ENCODE peak calls at places on chromosomes 11 and 22, in six cellular contexts. L, K, J, G, M and E are unnamed samples.
A peak's percentile ranks its signal among the peaks of the same experiment; 100 is the strongest.

GRCh38 chr11:47979378-47980092 is 824 bp upstream of the PTPRJ start:
- DNase-seq in J (no peak), G (no peak), M (no peak), K (no peak), L (no peak), E (no peak)

GRCh38 chr11:1351278-1351937 is 38.3 kb upstream of the BRSK2 start:
- DNase-seq in K (no peak), M (peak; percentile 61), G (no peak), L (no peak), J (no peak), E (peak; percentile 24)

GRCh38 chr22:24466831-24467249 is 28.3 kb upstream of the UPB1 start:
- DNase-seq in M (no peak), J (no peak), L (no peak), G (no peak), K (no peak), E (no peak)

GRCh38 chr11:20962581-20962980 is 293.2 kb downstream of the NELL1 start:
- DNase-seq in M (no peak), J (no peak), K (no peak), G (no peak), L (no peak), E (no peak)

GRCh38 chr11:19467904-19468303 is 227.2 kb upstream of the E2F8 start:
- DNase-seq in J (no peak), L (no peak), K (no peak), M (no peak), G (no peak), E (no peak)

GRCh38 chr22:35604671-35605457 is 12.3 kb downstream of the MB start:
- DNase-seq in G (no peak), L (no peak), J (no peak), K (no peak), M (no peak), E (peak; percentile 55)

GRCh38 chr11:45021692-45022130 is 71.0 kb upstream of the TP53I11 start:
- DNase-seq in L (no peak), G (peak; percentile 76), M (no peak), K (peak; percentile 56), J (no peak), E (no peak)

GRCh38 chr11:66443602-66444001 is 5.0 kb upstream of the MRPL11 start:
- DNase-seq in L (no peak), J (no peak), M (no peak), G (no peak), K (no peak), E (no peak)

GRCh38 chr22:44663256-44663999 is 38.6 kb upstream of the PRR5 start:
- DNase-seq in G (no peak), M (no peak), J (no peak), L (no peak), K (no peak), E (no peak)

GRCh38 chr11:61542024-61542461 is 33.5 kb downstream of the LRRC10B start:
- DNase-seq in K (no peak), G (no peak), M (no peak), L (no peak), J (no peak), E (no peak)

GRCh38 chr11:25596701-25597100 is 735.2 kb upstream of the ANO3 start:
- DNase-seq in G (no peak), J (no peak), K (no peak), M (no peak), L (no peak), E (no peak)

GRCh38 chr22:20305894-20306645 is 13.8 kb downstream of the DGCR6L start:
- DNase-seq in G (peak; percentile 11), J (no peak), L (no peak), K (no peak), M (no peak), E (no peak)

GRCh38 chr22:35552186-35552842 is 11.7 kb downstream of the RASD2 start:
- DNase-seq in K (no peak), M (no peak), L (peak; percentile 80), J (peak; percentile 81), G (no peak), E (peak; percentile 93)

GRCh38 chr11:112157274-112157766 is 6.6 kb downstream of the IL18 start:
- DNase-seq in K (no peak), G (no peak), J (no peak), M (peak; percentile 99), L (no peak), E (peak; percentile 2)

GRCh38 chr22:25153961-25154685 is 45.5 kb upstream of the CRYBB3 start:
- DNase-seq in L (no peak), M (no peak), K (no peak), J (no peak), G (peak; percentile 78), E (no peak)

GRCh38 chr11:3021125-3021524 is 29.0 kb upstream of the NAP1L4 start:
- DNase-seq in K (no peak), J (no peak), M (no peak), G (no peak), L (peak; percentile 27), E (peak; percentile 55)

GRCh38 chr11:11592146-11592684 is 29.6 kb downstream of the GALNT18 start:
- DNase-seq in J (no peak), L (no peak), K (no peak), M (no peak), G (no peak), E (no peak)

GRCh38 chr11:57787920-57788716 is 26.5 kb downstream of the CTNND1 start:
- DNase-seq in K (no peak), L (no peak), M (no peak), G (no peak), J (no peak), E (no peak)

GRCh38 chr11:7677071-7677470 is 3.8 kb upstream of the CYB5R2 start:
- DNase-seq in M (no peak), K (no peak), L (no peak), G (no peak), J (no peak), E (no peak)

GRCh38 chr11:8282621-8283509 is 19.2 kb upstream of the LMO1 start:
- DNase-seq in M (no peak), K (peak; percentile 24), L (no peak), J (no peak), G (no peak), E (no peak)